ENCODE peak calls at places on chromosomes 13 and 19, in four cellular contexts. X is PC-3; F is activated naive CD4-positive, alpha-beta T cell treated with anti-CD3 and anti-CD28 coated beads, Interleukin-2, amount 50 U/mL, for 72 hours; W is non-pigmented ciliary epithelial cell. B is an unnamed sample.

GRCh38 chr13:60838581-60838980 is 441.6 kb downstream of the TDRD3 start:
- DNase-seq in W (no peak), X (peak), F (no peak), B (no peak)

GRCh38 chr13:111410232-111411021 is 90.0 kb downstream of the TEX29 start:
- DNase-seq in F (no peak), X (no peak), W (no peak), B (no peak)

GRCh38 chr13:111967572-111968201 is 99.3 kb upstream of the SOX1 start:
- DNase-seq in W (no peak), F (no peak), X (no peak), B (no peak)

GRCh38 chr19:15305582-15306334 is 26.6 kb downstream of the BRD4 start:
- DNase-seq in F (no peak), X (no peak), W (no peak), B (no peak)

GRCh38 chr19:2567580-2567979 is 91.7 kb downstream of the GADD45B start:
- DNase-seq in X (no peak), F (no peak), W (no peak), B (peak)

GRCh38 chr19:33484226-33484774 is 37.3 kb downstream of the PEPD start:
- DNase-seq in F (no peak), X (no peak), W (no peak), B (no peak)

GRCh38 chr19:45152504-45153338 is 8.1 kb downstream of the NKPD1 start:
- DNase-seq in F (peak), W (peak), X (no peak), B (peak)

GRCh38 chr13:35549481-35549880 is 73.0 kb upstream of the MAB21L1 start:
- DNase-seq in F (no peak), X (peak), W (peak), B (no peak)

GRCh38 chr19:23779645-23780044 is 21.0 kb upstream of the ZNF681 start:
- DNase-seq in F (no peak), X (no peak), W (no peak), B (no peak)

GRCh38 chr19:3440082-3440481 is 40.2 kb downstream of the SMIM24 start:
- DNase-seq in F (peak), W (no peak), X (peak), B (no peak)

GRCh38 chr19:4140237-4140711 is 13.2 kb upstream of the CREB3L3 start:
- DNase-seq in W (no peak), X (peak), F (peak), B (no peak)

GRCh38 chr19:22327321-22327720 is 41.1 kb downstream of the ZNF729 start:
- DNase-seq in W (no peak), X (no peak), F (no peak), B (no peak)